ENCODE peak calls at places on chromosomes 11 and 22, in eight cellular contexts. O, B, X, L, P, G, J and C are unnamed samples.

GRCh38 chr11:92296138-92296515 is 71.5 kb downstream of the FAT3 start:
- DNase-seq in O (no peak), B (no peak), X (no peak), L (no peak), P (no peak), G (no peak), J (no peak), C (no peak)

GRCh38 chr11:69497221-69497787 is 15.8 kb downstream of the LINC01488 start:
- DNase-seq in O (no peak), B (no peak), X (peak; percentile 97), L (peak; percentile 68), P (no peak), G (no peak), J (peak; percentile 81), C (no peak)

GRCh38 chr11:29119116-29119515 is 897.7 kb downstream of the KCNA4 start:
- DNase-seq in O (no peak), B (no peak), X (no peak), L (no peak), P (no peak), G (no peak), J (no peak), C (no peak)

GRCh38 chr11:73308963-73309960 is 1.2 kb downstream of the ARHGEF17 start:
- DNase-seq in O (no peak), B (peak; percentile 52), X (peak; percentile 97), L (peak; percentile 81), P (peak; percentile 82), G (no peak), J (peak; percentile 78), C (peak; percentile 30)

GRCh38 chr22:33542722-33543121 is 377.6 kb downstream of the LARGE1 start:
- DNase-seq in O (no peak), B (no peak), X (no peak), L (no peak), P (no peak), G (no peak), J (peak; percentile 37), C (no peak)

GRCh38 chr11:77154381-77155081 is 26.5 kb downstream of the MYO7A start:
- DNase-seq in O (no peak), B (no peak), X (no peak), L (no peak), P (no peak), G (no peak), J (no peak), C (peak; percentile 59)

GRCh38 chr11:128341767-128342318 is 245.5 kb downstream of the ETS1 start:
- DNase-seq in O (no peak), B (no peak), X (no peak), L (no peak), P (no peak), G (no peak), J (no peak), C (no peak)

GRCh38 chr11:100203789-100204188 is 483.3 kb upstream of the ARHGAP42 start:
- DNase-seq in O (no peak), B (no peak), X (no peak), L (no peak), P (no peak), G (no peak), J (no peak), C (no peak)

GRCh38 chr22:35230839-35231584 is 26.3 kb upstream of the HMGXB4 start:
- DNase-seq in O (no peak), B (peak; percentile 49), X (no peak), L (no peak), P (peak; percentile 27), G (no peak), J (no peak), C (no peak)

GRCh38 chr11:130859896-130860295 is 56.4 kb downstream of the SNX19 start:
- DNase-seq in O (no peak), B (no peak), X (no peak), L (no peak), P (no peak), G (no peak), J (no peak), C (no peak)